ENCODE peak calls at places on chromosomes 6 and 20, in five cellular contexts. C is HepG2, F is HTR-8/SVneo, M is hippocampal formation, Y is PC-3. H is an unnamed sample.

GRCh38 chr20:62707281-62707941 is 1.2 kb upstream of the NTSR1 start:
- DNase-seq in Y (peak; percentile 15), C (no peak), M (no peak), F (no peak), H (no peak)

GRCh38 chr6:158073776-158074175 is 92.1 kb downstream of the SYNJ2 start:
- DNase-seq in M (no peak), C (no peak), Y (no peak), F (no peak), H (no peak)

GRCh38 chr6:145532361-145532760 is 203.0 kb downstream of the EPM2A start:
- DNase-seq in F (no peak), M (no peak), Y (peak; percentile 50), C (peak; percentile 18), H (no peak)

GRCh38 chr6:80088637-80089036 is 17.8 kb upstream of the BCKDHB start:
- DNase-seq in Y (no peak), F (no peak), M (no peak), C (peak; percentile 5), H (no peak)

GRCh38 chr6:13445744-13446115 is 41.7 kb downstream of the GFOD1 start:
- DNase-seq in C (no peak), Y (no peak), F (no peak), M (no peak), H (no peak)

GRCh38 chr6:86016567-86016966 is 373.9 kb upstream of the SYNCRIP start:
- DNase-seq in Y (no peak), C (no peak), F (no peak), M (no peak), H (no peak)

GRCh38 chr20:51176846-51177245 is 153.9 kb upstream of the KCNG1 start:
- DNase-seq in M (no peak), C (no peak), Y (no peak), F (no peak), H (no peak)

GRCh38 chr6:43709654-43710303 is 22.2 kb upstream of the MRPS18A start:
- DNase-seq in M (no peak), C (no peak), F (no peak), Y (no peak), H (no peak)

GRCh38 chr20:45010399-45010828 is 44.1 kb downstream of the STK4 start:
- DNase-seq in M (no peak), C (no peak), Y (peak; percentile 82), F (no peak), H (peak; percentile 48)

GRCh38 chr20:57258055-57258454 is 8.4 kb downstream of the BMP7 start:
- DNase-seq in Y (no peak), C (no peak), F (no peak), M (no peak), H (no peak)

GRCh38 chr20:2752631-2753455 is 47.6 kb downstream of the CPXM1 start:
- DNase-seq in F (no peak), C (peak; percentile 58), M (no peak), Y (peak; percentile 50), H (peak; percentile 26)

GRCh38 chr6:168555618-168556273 is 114.8 kb downstream of the SMOC2 start:
- DNase-seq in F (no peak), Y (no peak), M (no peak), C (no peak), H (no peak)

GRCh38 chr6:132760256-132760655 is 2.6 kb upstream of the VNN2 start:
- DNase-seq in Y (no peak), C (no peak), F (no peak), M (no peak), H (no peak)

GRCh38 chr6:125144822-125145221 is 8.8 kb upstream of the TPD52L1 start:
- DNase-seq in F (no peak), Y (no peak), M (no peak), C (no peak), H (no peak)

GRCh38 chr6:28633445-28634215 is 107.9 kb downstream of the GPX5 start:
- DNase-seq in Y (no peak), M (no peak), C (no peak), F (no peak), H (no peak)

GRCh38 chr6:44508646-44509045 is 121.1 kb downstream of the CDC5L start:
- DNase-seq in C (no peak), F (no peak), Y (peak; percentile 73), M (no peak), H (peak; percentile 74)

GRCh38 chr6:166307981-166308768 is at the start of gene PRR18:
- DNase-seq in Y (no peak), F (no peak), C (no peak), M (peak; percentile 82), H (no peak)

GRCh38 chr6:42452171-42453026 is 673 bp upstream of the TRERF1 start:
- DNase-seq in F (peak; percentile 74), M (no peak), C (no peak), Y (peak; percentile 76), H (peak; percentile 73)

GRCh38 chr20:22531756-22532155 is 52.6 kb downstream of the FOXA2 start:
- DNase-seq in C (no peak), F (no peak), Y (no peak), M (no peak), H (no peak)

GRCh38 chr20:44038681-44039123 is 124.0 kb downstream of the TOX2 start:
- DNase-seq in C (no peak), Y (no peak), M (peak; percentile 54), F (no peak), H (peak; percentile 10)

GRCh38 chr6:14037402-14038277 is 79.9 kb upstream of the CD83 start:
- DNase-seq in M (no peak), Y (peak; percentile 53), C (no peak), F (peak; percentile 39), H (peak; percentile 83)

GRCh38 chr6:157228421-157229218 is 94.7 kb downstream of the TMEM242 start:
- DNase-seq in Y (no peak), F (no peak), M (no peak), C (no peak), H (no peak)

GRCh38 chr20:17878912-17879602 is 89.5 kb downstream of the SNX5 start:
- DNase-seq in M (no peak), Y (no peak), C (no peak), F (no peak), H (no peak)

GRCh38 chr20:24572140-24572539 is 102.7 kb downstream of the SYNDIG1 start:
- DNase-seq in Y (no peak), M (no peak), F (no peak), C (no peak), H (no peak)

GRCh38 chr6:149941583-149942460 is at the start of gene ULBP2:
- DNase-seq in M (peak; percentile 75), C (no peak), F (peak; percentile 90), Y (peak; percentile 92), H (peak; percentile 94)

GRCh38 chr6:81241717-81242116 is 510.8 kb downstream of the TENT5A start:
- DNase-seq in M (no peak), Y (peak; percentile 52), C (peak; percentile 38), F (peak; percentile 10), H (peak; percentile 65)

GRCh38 chr6:170163405-170164170 is 127.3 kb downstream of the DLL1 start:
- DNase-seq in M (no peak), Y (no peak), F (no peak), C (no peak), H (no peak)

GRCh38 chr6:37940074-37940847 is 120.7 kb downstream of the ZFAND3 start:
- DNase-seq in F (no peak), M (no peak), Y (no peak), C (no peak), H (peak; percentile 44)

GRCh38 chr6:3204921-3205320 is 22.5 kb downstream of the TUBB2B start:
- DNase-seq in M (no peak), C (no peak), F (no peak), Y (no peak), H (no peak)

GRCh38 chr20:47551841-47552240 is 50.2 kb downstream of the NCOA3 start:
- DNase-seq in C (peak; percentile 70), F (no peak), M (no peak), Y (no peak), H (peak; percentile 60)

GRCh38 chr20:25470045-25470444 is 62.6 kb downstream of the GINS1 start:
- DNase-seq in Y (peak; percentile 68), C (peak; percentile 57), F (peak; percentile 25), M (no peak), H (peak; percentile 22)

GRCh38 chr6:139422105-139423036 is 47.9 kb upstream of the CITED2 start:
- DNase-seq in C (no peak), F (no peak), Y (no peak), M (no peak), H (no peak)

GRCh38 chr6:85416049-85416448 is 33.8 kb upstream of the NT5E start:
- DNase-seq in F (no peak), Y (no peak), M (no peak), C (no peak), H (peak; percentile 63)

GRCh38 chr6:158039571-158040050 is 57.9 kb downstream of the SYNJ2 start:
- DNase-seq in C (peak; percentile 61), F (no peak), Y (peak; percentile 60), M (no peak), H (peak; percentile 19)

GRCh38 chr6:129713806-129714338 is 3.9 kb upstream of the ARHGAP18 start:
- DNase-seq in M (no peak), Y (no peak), C (no peak), F (no peak), H (no peak)